ENCODE peak calls at places on chromosomes 16 and 17, in eight cellular contexts. I is ovary, N is hepatocyte, X is pancreas, Q is heart right ventricle, E is tibial artery, W is breast epithelium, F is HCT116. Y is an unnamed sample.

GRCh38 chr17:49677933-49678847 is at the start of gene SPOP:
- DNase-seq in I (peak; percentile 99), N (peak; percentile 99), X (peak; percentile 100), Q (peak; percentile 99), E (peak; percentile 100), W (peak; percentile 98), F (peak; percentile 100), Y (peak; percentile 99)

GRCh38 chr16:56960681-56961281 is 969 bp upstream of the CETP start:
- DNase-seq in I (no peak), N (no peak), X (no peak), Q (no peak), E (peak; percentile 59), W (no peak), F (no peak), Y (no peak)

GRCh38 chr16:27408012-27408601 is 6.1 kb downstream of the IL21R start:
- DNase-seq in I (no peak), N (no peak), X (no peak), Q (no peak), E (no peak), W (no peak), F (no peak), Y (peak; percentile 42)

GRCh38 chr17:21313320-21313719 is 28.8 kb downstream of the MAP2K3 start:
- DNase-seq in I (no peak), N (no peak), X (no peak), Q (no peak), E (peak; percentile 54), W (no peak), F (no peak), Y (no peak)

GRCh38 chr17:81037783-81038733 is 3.1 kb downstream of the BAIAP2 start:
- DNase-seq in I (no peak), N (no peak), X (peak; percentile 85), Q (no peak), E (peak; percentile 72), W (no peak), F (no peak), Y (no peak)

GRCh38 chr17:65885484-65885883 is 306.4 kb downstream of the CEP112 start:
- DNase-seq in I (no peak), N (no peak), X (no peak), Q (no peak), E (no peak), W (no peak), F (no peak), Y (no peak)

GRCh38 chr16:72018470-72018869 is 9.9 kb downstream of the DHODH start:
- DNase-seq in I (no peak), N (no peak), X (no peak), Q (no peak), E (no peak), W (no peak), F (no peak), Y (no peak)

GRCh38 chr17:78737332-78737731 is 44.7 kb downstream of the CYTH1 start:
- DNase-seq in I (no peak), N (peak; percentile 46), X (no peak), Q (no peak), E (no peak), W (no peak), F (no peak), Y (no peak)

GRCh38 chr16:18931756-18932155 is 5.5 kb upstream of the SMG1 start:
- DNase-seq in I (no peak), N (no peak), X (no peak), Q (peak; percentile 34), E (no peak), W (no peak), F (no peak), Y (peak; percentile 51)

GRCh38 chr16:57032931-57033330 is 43.6 kb downstream of the NLRC5 start:
- DNase-seq in I (no peak), N (no peak), X (no peak), Q (no peak), E (no peak), W (no peak), F (no peak), Y (no peak)

GRCh38 chr17:60154616-60155426 is 5.0 kb downstream of the CA4 start:
- DNase-seq in I (no peak), N (no peak), X (no peak), Q (peak; percentile 42), E (peak; percentile 45), W (no peak), F (no peak), Y (no peak)

GRCh38 chr16:3861808-3862451 is 18.6 kb downstream of the CREBBP start:
- DNase-seq in I (no peak), N (no peak), X (no peak), Q (no peak), E (no peak), W (no peak), F (no peak), Y (no peak)

GRCh38 chr16:31875112-31875803 is 1.7 kb downstream of the ZNF267 start:
- DNase-seq in I (no peak), N (no peak), X (no peak), Q (no peak), E (no peak), W (no peak), F (no peak), Y (peak; percentile 56)

GRCh38 chr16:1150511-1150982 is 2.4 kb upstream of the CACNA1H start:
- DNase-seq in I (peak; percentile 73), N (no peak), X (no peak), Q (no peak), E (no peak), W (no peak), F (peak; percentile 60), Y (peak; percentile 15)

GRCh38 chr17:81253358-81254131 is 14.4 kb downstream of the NDUFAF8 start:
- DNase-seq in I (no peak), N (peak; percentile 44), X (peak; percentile 49), Q (no peak), E (no peak), W (no peak), F (no peak), Y (peak; percentile 63)

GRCh38 chr17:75738218-75738802 is 17.1 kb downstream of the ITGB4 start:
- DNase-seq in I (no peak), N (no peak), X (no peak), Q (no peak), E (peak; percentile 57), W (no peak), F (no peak), Y (peak; percentile 80)

GRCh38 chr17:32444301-32445074 is at the start of gene PSMD11:
- DNase-seq in I (peak; percentile 99), N (peak; percentile 99), X (peak; percentile 99), Q (peak; percentile 98), E (peak; percentile 98), W (peak; percentile 96), F (peak; percentile 92), Y (peak; percentile 98)

GRCh38 chr17:32443827-32444300 is 446 bp upstream of the PSMD11 start:
- DNase-seq in I (no peak), N (peak; percentile 29), X (no peak), Q (no peak), E (no peak), W (no peak), F (no peak), Y (no peak)

GRCh38 chr17:32445497-32445896 is 1.2 kb downstream of the PSMD11 start:
- DNase-seq in I (no peak), N (no peak), X (no peak), Q (no peak), E (no peak), W (no peak), F (no peak), Y (peak; percentile 11)

GRCh38 chr17:32445976-32446375 is 1.7 kb downstream of the PSMD11 start:
- DNase-seq in I (no peak), N (no peak), X (no peak), Q (no peak), E (no peak), W (no peak), F (no peak), Y (peak; percentile 11)

GRCh38 chr17:32445075-32445427 is 741 bp downstream of the PSMD11 start:
- DNase-seq in I (no peak), N (peak; percentile 70), X (no peak), Q (no peak), E (no peak), W (no peak), F (no peak), Y (no peak)
- TF ChIP-seq CTCF in I (no peak), N (no peak), X (no peak), Q (no peak), E (no peak), W (no peak), F (no peak), Y (no peak)

GRCh38 chr16:50419116-50419515 is 50.3 kb upstream of the BRD7 start:
- DNase-seq in I (no peak), N (no peak), X (no peak), Q (no peak), E (no peak), W (no peak), F (no peak), Y (no peak)
- H3K9me3 ChIP-seq in I (no peaks in the 10 kb centered on the region), N (peaks cover 20% of the 10 kb centered on the region), X (no peaks in the 10 kb centered on the region), Q (peaks cover 5% of the 10 kb centered on the region), E (peaks cover 18% of the 10 kb centered on the region), W (peaks cover 50% of the 10 kb centered on the region), F (peaks cover 16% of the 10 kb centered on the region), Y (peaks cover 44% of the 10 kb centered on the region)

GRCh38 chr16:74766729-74767128 is 7.9 kb downstream of the FA2H start:
- DNase-seq in I (no peak), N (no peak), X (no peak), Q (no peak), E (no peak), W (no peak), F (no peak), Y (no peak)
- H3K27ac ChIP-seq in I (no peak overlapping the region), N (no peak overlapping the region), X (no peak overlapping the region), Q (no peak overlapping the region), E (no peak overlapping the region), W (no peak overlapping the region), F (no peak overlapping the region), Y (no peak overlapping the region)

DNA sequence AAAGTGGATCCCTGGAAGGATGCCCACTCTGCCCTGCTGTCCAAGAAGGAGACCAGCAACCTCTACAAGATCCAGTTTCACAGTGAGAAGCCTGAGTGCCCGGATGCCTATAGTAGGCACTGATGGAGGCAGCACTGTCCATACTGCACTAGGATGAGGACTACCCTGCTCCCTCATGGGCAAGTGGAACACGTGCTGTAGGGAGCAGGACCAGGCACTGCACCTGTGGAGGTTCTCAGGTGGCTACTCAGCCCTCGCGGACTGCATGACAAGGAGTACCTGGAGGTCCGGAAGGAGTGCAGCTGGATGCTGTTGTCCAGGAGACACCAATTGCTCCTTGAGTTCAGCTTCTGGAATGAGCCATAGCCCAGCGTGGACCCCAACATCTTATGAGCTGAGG is 146.1 kb upstream of the NLRP1 start:
- DNase-seq in I (no peak), N (no peak), X (no peak), Q (no peak), E (no peak), W (no peak), F (no peak), Y (no peak)
- TF ChIP-seq CTCF in I (no peak), N (no peak), X (no peak), Q (no peak), E (no peak), W (no peak), F (no peak), Y (no peak)